ENCODE peak calls at places on chromosomes 1 and 21, in nine cellular contexts. K is progenitor cell of endocrine pancreas; Z is GM23338; Y is cardiac fibroblast; G is HT1080; S is T47D; X is stimulated activated CD4-positive, alpha-beta T cell treated with anti-CD3 and anti-CD28 coated beads, Interleukin-2, amount 100 ng/mL, for 24 hours; I is mucosa of gallbladder; D is C1 segment of cervical spinal cord. A is an unnamed sample.
A peak's percentile ranks its signal among the peaks of the same experiment; 100 is the strongest.

GRCh38 chr1:227351443-227351842 is 33.2 kb upstream of the CDC42BPA start:
- DNase-seq in G (peak; percentile 53), X (no peak), I (no peak), Y (peak; percentile 29), D (no peak), S (no peak), Z (no peak), K (no peak), A (no peak)

GRCh38 chr1:177567393-177567792 is 396.6 kb downstream of the BRINP2 start:
- DNase-seq in K (no peak), Z (peak; percentile 58), D (no peak), Y (peak; percentile 40), X (no peak), S (peak; percentile 9), G (peak; percentile 10), I (no peak), A (no peak)

GRCh38 chr21:37128069-37128468 is 55.0 kb downstream of the TTC3 start:
- DNase-seq in X (no peak), G (no peak), Z (no peak), I (no peak), K (no peak), S (peak; percentile 45), Y (no peak), D (no peak), A (no peak)

GRCh38 chr21:23936224-23936623 is 1671.1 kb downstream of the MRPL39 start:
- DNase-seq in G (peak; percentile 4), I (no peak), S (no peak), X (no peak), D (no peak), Z (peak; percentile 44), Y (peak; percentile 44), K (no peak), A (no peak)

GRCh38 chr1:8674912-8675311 is 142.5 kb downstream of the RERE start:
- DNase-seq in X (no peak), K (no peak), S (no peak), Z (no peak), Y (peak; percentile 41), D (no peak), I (no peak), G (peak; percentile 32), A (no peak)

GRCh38 chr1:119743776-119744597 is 24.7 kb downstream of the HMGCS2 start:
- DNase-seq in K (peak; percentile 31), S (peak; percentile 43), X (peak; percentile 46), Z (peak; percentile 92), G (peak; percentile 63), D (no peak), I (peak; percentile 55), Y (peak; percentile 81), A (peak; percentile 75)

GRCh38 chr1:206489980-206490534 is 17.3 kb upstream of the RASSF5 start:
- DNase-seq in Y (peak; percentile 79), K (peak; percentile 74), I (peak; percentile 75), D (no peak), Z (peak; percentile 90), S (peak; percentile 90), X (peak; percentile 87), G (peak; percentile 67), A (peak; percentile 86)

GRCh38 chr1:224894915-224895314 is 34.6 kb upstream of the DNAH14 start:
- DNase-seq in X (no peak), Z (peak; percentile 82), S (no peak), G (peak; percentile 43), K (no peak), D (no peak), Y (peak; percentile 5), I (no peak), A (no peak)

GRCh38 chr1:56577859-56578663 is 1.3 kb downstream of the PLPP3 start:
- DNase-seq in Z (peak; percentile 65), X (no peak), S (peak; percentile 63), I (peak; percentile 55), G (peak; percentile 34), K (peak; percentile 55), D (no peak), Y (peak; percentile 60), A (peak; percentile 63)

GRCh38 chr1:171793656-171794055 is 12.2 kb downstream of the METTL13 start:
- DNase-seq in Z (no peak), X (no peak), D (no peak), I (no peak), G (no peak), Y (peak; percentile 59), S (no peak), K (no peak), A (no peak)

GRCh38 chr1:39490596-39491145 is 765 bp upstream of the BMP8A start:
- DNase-seq in S (no peak), G (no peak), I (no peak), Z (peak; percentile 62), Y (no peak), X (peak; percentile 26), D (no peak), K (no peak), A (no peak)

GRCh38 chr1:202643397-202644218 is 66.6 kb downstream of the SYT2 start:
- DNase-seq in S (no peak), K (no peak), G (no peak), Z (peak; percentile 72), X (peak; percentile 34), I (no peak), D (no peak), Y (no peak), A (peak; percentile 28)

GRCh38 chr1:1758059-1758621 is 20.1 kb downstream of the NADK start:
- DNase-seq in K (no peak), D (no peak), Z (no peak), I (no peak), Y (no peak), G (no peak), X (no peak), S (no peak), A (no peak)